ENCODE peak calls at places on chromosome 10, in nine cellular contexts. T is gastrocnemius medialis; U is CD4-positive, CD25-positive, alpha-beta regulatory T cell; Q is GM23338; L is Karpas-422; M is A549; A is CD8-positive, alpha-beta memory T cell; F is tibial nerve; E is IMR-90. Z is an unnamed sample.

GRCh38 chr10:118957966-118958365 is 71.5 kb upstream of the NANOS1 start:
- DNase-seq in T (no peak), U (no peak), Q (no peak), L (no peak), M (no peak), A (no peak), F (no peak), E (no peak), Z (no peak)

GRCh38 chr10:8726087-8726486 is 671.6 kb downstream of the GATA3 start:
- DNase-seq in T (no peak), U (no peak), Q (no peak), L (no peak), M (peak; percentile 79), A (no peak), F (no peak), E (no peak), Z (no peak)

GRCh38 chr10:50216894-50217293 is 34.4 kb downstream of the ASAH2 start:
- DNase-seq in T (no peak), U (no peak), Q (peak; percentile 69), L (no peak), M (no peak), A (no peak), F (no peak), E (peak; percentile 10), Z (no peak)

GRCh38 chr10:127570036-127570435 is 20.9 kb downstream of the NPS start:
- DNase-seq in T (no peak), U (no peak), Q (no peak), L (no peak), M (no peak), A (no peak), F (no peak), E (no peak), Z (no peak)

GRCh38 chr10:125865120-125865519 is 16.0 kb downstream of the DHX32 start:
- DNase-seq in T (no peak), U (no peak), Q (no peak), L (no peak), M (no peak), A (no peak), F (no peak), E (no peak), Z (no peak)

GRCh38 chr10:79404231-79404609 is 41.2 kb downstream of the ZCCHC24 start:
- DNase-seq in T (peak; percentile 69), U (no peak), Q (peak; percentile 41), L (no peak), M (no peak), A (no peak), F (peak; percentile 66), E (peak; percentile 76), Z (no peak)

GRCh38 chr10:69842020-69842419 is 40.3 kb downstream of the COL13A1 start:
- DNase-seq in T (no peak), U (no peak), Q (no peak), L (no peak), M (no peak), A (no peak), F (no peak), E (no peak), Z (no peak)

GRCh38 chr10:76582536-76582935 is 1055.1 kb downstream of the KCNMA1 start:
- DNase-seq in T (no peak), U (no peak), Q (no peak), L (no peak), M (no peak), A (no peak), F (no peak), E (peak; percentile 65), Z (no peak)

GRCh38 chr10:3592424-3592823 is 192.6 kb downstream of the KLF6 start:
- DNase-seq in T (no peak), U (no peak), Q (no peak), L (no peak), M (peak; percentile 19), A (no peak), F (no peak), E (no peak), Z (no peak)

GRCh38 chr10:310976-311639 is 175.9 kb downstream of the ZMYND11 start:
- DNase-seq in T (no peak), U (no peak), Q (no peak), L (no peak), M (no peak), A (no peak), F (no peak), E (peak; percentile 56), Z (no peak)

GRCh38 chr10:49568235-49568634 is 29.3 kb upstream of the ERCC6 start:
- DNase-seq in T (no peak), U (peak; percentile 48), Q (no peak), L (no peak), M (no peak), A (no peak), F (no peak), E (peak; percentile 11), Z (no peak)

GRCh38 chr10:35369049-35369760 is 32.9 kb downstream of the CCNY start:
- DNase-seq in T (no peak), U (no peak), Q (no peak), L (no peak), M (no peak), A (no peak), F (no peak), E (peak; percentile 36), Z (no peak)

GRCh38 chr10:35371731-35372130 is 35.4 kb downstream of the CCNY start:
- DNase-seq in T (no peak), U (no peak), Q (no peak), L (no peak), M (no peak), A (no peak), F (no peak), E (no peak), Z (no peak)

GRCh38 chr10:35367991-35368390 is 31.7 kb downstream of the CCNY start:
- DNase-seq in T (no peak), U (no peak), Q (no peak), L (no peak), M (no peak), A (no peak), F (no peak), E (no peak), Z (no peak)

GRCh38 chr10:35367107-35367859 is 31.0 kb downstream of the CCNY start:
- DNase-seq in T (no peak), U (no peak), Q (peak; percentile 40), L (no peak), M (no peak), A (no peak), F (no peak), E (no peak), Z (no peak)

GRCh38 chr10:35368485-35369048 is 32.3 kb downstream of the CCNY start:
- DNase-seq in T (no peak), U (peak; percentile 11), Q (no peak), L (no peak), M (no peak), A (no peak), F (no peak), E (no peak), Z (no peak)
- H3K27ac ChIP-seq in T (peak overlapping the region; percentile 76), U (no peak overlapping the region), Q (no peak overlapping the region), L (no peak overlapping the region), M (no peak overlapping the region), A (no peak overlapping the region), F (peak overlapping the region; percentile 34), E (no peak overlapping the region), Z (peak overlapping the region; percentile 61)

GRCh38 chr10:103897241-103897774 is 20.7 kb downstream of the STN1 start:
- DNase-seq in T (no peak), U (no peak), Q (no peak), L (no peak), M (no peak), A (no peak), F (no peak), E (no peak), Z (no peak)

GRCh38 chr10:103896225-103896624 is 21.8 kb downstream of the STN1 start:
- DNase-seq in T (no peak), U (no peak), Q (no peak), L (no peak), M (peak; percentile 42), A (no peak), F (no peak), E (peak; percentile 46), Z (no peak)

GRCh38 chr10:103892181-103892580 is 25.8 kb downstream of the STN1 start:
- DNase-seq in T (no peak), U (no peak), Q (no peak), L (no peak), M (no peak), A (no peak), F (no peak), E (no peak), Z (no peak)

GRCh38 chr10:103894454-103894853 is 23.5 kb downstream of the STN1 start:
- DNase-seq in T (no peak), U (no peak), Q (no peak), L (no peak), M (no peak), A (no peak), F (no peak), E (peak; percentile 12), Z (no peak)

GRCh38 chr10:103895458-103896186 is 22.4 kb downstream of the STN1 start:
- DNase-seq in T (no peak), U (peak; percentile 29), Q (no peak), L (no peak), M (peak; percentile 45), A (no peak), F (no peak), E (peak; percentile 66), Z (no peak)
- H3K4me1 ChIP-seq in T (peaks cover 21% of the 10 kb centered on the region), U (peaks cover 20% of the 10 kb centered on the region), Q (no peaks in the 10 kb centered on the region), L (no peaks in the 10 kb centered on the region), M (peaks cover 47% of the 10 kb centered on the region), A (peaks cover 21% of the 10 kb centered on the region), F (peaks cover 25% of the 10 kb centered on the region), E (peaks cover 19% of the 10 kb centered on the region), Z (peaks cover 34% of the 10 kb centered on the region)

DNA sequence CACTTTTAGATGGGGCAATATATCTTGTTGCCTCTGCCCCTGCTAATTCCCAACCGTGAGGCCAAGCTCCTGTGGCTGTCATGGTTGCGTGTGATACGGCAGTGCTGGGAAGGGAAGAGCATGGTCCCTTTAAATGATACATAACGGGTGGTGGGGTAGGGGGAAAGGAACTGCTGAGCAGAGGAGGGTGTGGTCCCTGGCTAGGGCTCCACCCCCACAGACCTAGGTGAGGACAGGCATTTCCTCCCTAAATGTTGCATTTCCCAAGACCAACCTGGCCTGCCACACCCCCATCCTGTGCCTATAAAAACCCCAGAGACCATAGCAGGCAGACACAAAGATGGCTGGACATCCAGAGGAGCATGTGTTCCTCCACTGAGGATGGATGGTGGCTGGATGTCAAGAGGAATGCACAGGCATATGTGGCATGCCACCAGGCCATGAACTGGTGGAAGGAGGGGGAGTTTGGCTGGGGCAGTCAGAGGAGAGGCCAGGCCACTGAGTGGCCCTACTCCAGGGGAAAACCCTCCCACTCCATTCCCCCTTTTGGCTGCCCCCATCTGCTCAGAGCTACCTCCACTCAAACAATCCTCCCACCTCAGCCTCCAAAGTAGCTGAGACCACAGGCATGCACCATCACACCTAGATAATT is 104.0 kb downstream of the PLXDC2 start:
- DNase-seq in T (no peak), U (no peak), Q (no peak), L (no peak), M (no peak), A (no peak), F (no peak), E (no peak), Z (no peak)
- H3K27ac ChIP-seq in T (no peak overlapping the region), U (no peak overlapping the region), Q (no peak overlapping the region), L (no peak overlapping the region), M (no peak overlapping the region), A (no peak overlapping the region), F (no peak overlapping the region), E (no peak overlapping the region), Z (no peak overlapping the region)

DNA sequence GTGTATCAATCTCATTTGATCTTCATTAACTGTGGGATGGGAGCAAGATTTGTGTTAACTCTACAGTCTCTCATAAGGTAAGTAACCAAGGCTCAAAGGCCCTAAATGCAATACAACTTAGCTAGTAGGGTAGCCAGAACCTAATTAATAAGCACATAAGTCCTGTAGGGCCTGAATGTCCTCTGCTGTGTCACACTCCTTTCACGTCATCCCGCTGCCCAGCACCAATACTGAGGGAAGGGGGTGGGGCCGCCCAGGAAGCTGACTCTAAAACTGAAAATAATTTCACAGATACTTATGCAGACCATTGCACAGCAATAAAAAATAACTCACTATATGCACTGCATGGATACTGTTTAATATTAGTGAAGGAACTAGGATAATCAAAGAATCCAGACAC is 13.7 kb downstream of the CCDC6 start:
- DNase-seq in T (no peak), U (no peak), Q (no peak), L (no peak), M (no peak), A (no peak), F (no peak), E (no peak), Z (no peak)
- H3K4me1 ChIP-seq in T (peaks cover 50% of the 10 kb centered on the region), U (peaks cover 20% of the 10 kb centered on the region), Q (peaks cover 51% of the 10 kb centered on the region), L (peaks cover 84% of the 10 kb centered on the region), M (peaks cover 3% of the 10 kb centered on the region), A (peaks cover 26% of the 10 kb centered on the region), F (no peaks in the 10 kb centered on the region), E (peaks cover 13% of the 10 kb centered on the region), Z (peaks cover 27% of the 10 kb centered on the region)

Z was measured in pancreas.